ENCODE peak calls at places on chromosome X, in eight cellular contexts. U, L, X, Y, J, O, B and Q are unnamed samples.

GRCh38 chrX:119455264-119455663 is 13.0 kb upstream of the SLC25A5 start:
- DNase-seq in L (no peak), J (no peak), Y (no peak), X (no peak), U (no peak), B (peak; percentile 16), O (peak; percentile 69), Q (no peak)

GRCh38 chrX:44882635-44883034 is 9.6 kb downstream of the KDM6A start:
- DNase-seq in X (no peak), B (no peak), O (no peak), J (no peak), Y (no peak), L (no peak), U (no peak), Q (no peak)

GRCh38 chrX:45353462-45353861 is 152.8 kb upstream of the DIPK2B start:
- DNase-seq in L (no peak), O (no peak), B (no peak), Y (no peak), X (peak; percentile 19), J (no peak), U (no peak), Q (no peak)

GRCh38 chrX:118802857-118803256 is 20.8 kb upstream of the ZCCHC12 start:
- DNase-seq in B (no peak), O (peak; percentile 35), X (peak; percentile 80), J (no peak), U (no peak), Y (no peak), L (no peak), Q (no peak)

GRCh38 chrX:73965833-73966232 is 338.1 kb upstream of the ZCCHC13 start:
- DNase-seq in L (no peak), B (no peak), Y (no peak), X (no peak), U (no peak), O (no peak), J (no peak), Q (no peak)

GRCh38 chrX:13699183-13699826 is 10.4 kb downstream of the RAB9A start:
- DNase-seq in J (no peak), X (no peak), O (peak; percentile 23), U (peak; percentile 20), Y (no peak), B (no peak), L (no peak), Q (no peak)

GRCh38 chrX:119636419-119636818 is 30.2 kb upstream of the NKRF start:
- DNase-seq in X (no peak), Y (no peak), J (no peak), L (no peak), U (no peak), O (no peak), B (no peak), Q (peak; percentile 28)

GRCh38 chrX:44842555-44843317 is 1.1 kb upstream of the DUSP21 start:
- DNase-seq in Y (no peak), J (no peak), U (no peak), X (no peak), L (no peak), O (no peak), B (no peak), Q (no peak)

GRCh38 chrX:83469551-83469950 is 38.5 kb upstream of the POU3F4 start:
- DNase-seq in J (no peak), B (peak; percentile 4), O (peak; percentile 1), X (no peak), L (peak; percentile 17), U (peak; percentile 35), Y (no peak), Q (peak; percentile 3)

GRCh38 chrX:17968367-17968766 is 107.3 kb upstream of the RAI2 start:
- DNase-seq in Y (no peak), X (no peak), U (no peak), J (no peak), B (no peak), L (no peak), O (no peak), Q (no peak)

GRCh38 chrX:31459361-31459760 is 387.5 kb upstream of the FTHL17 start:
- DNase-seq in B (no peak), O (peak; percentile 35), X (peak; percentile 35), Y (no peak), U (no peak), J (no peak), L (no peak), Q (no peak)

GRCh38 chrX:10415704-10416001 is 204.7 kb downstream of the MID1 start:
- DNase-seq in U (no peak), J (no peak), L (no peak), X (peak; percentile 8), O (peak; percentile 51), Y (no peak), B (no peak), Q (no peak)

GRCh38 chrX:29024813-29025342 is 437.6 kb downstream of the IL1RAPL1 start:
- DNase-seq in X (peak; percentile 35), Y (no peak), U (no peak), O (peak; percentile 44), J (no peak), B (no peak), L (no peak), Q (no peak)

GRCh38 chrX:47361538-47362511 is 8.6 kb upstream of the ZNF157 start:
- DNase-seq in O (peak; percentile 95), U (peak; percentile 90), L (peak; percentile 36), B (peak; percentile 92), J (peak; percentile 85), X (peak; percentile 97), Y (peak; percentile 86), Q (peak; percentile 53)

GRCh38 chrX:3540105-3540504 is 173.3 kb downstream of the PRKX start:
- DNase-seq in O (no peak), J (no peak), Y (no peak), B (no peak), U (no peak), L (no peak), X (no peak), Q (no peak)

GRCh38 chrX:23385242-23385641 is 50.6 kb downstream of the PTCHD1 start:
- DNase-seq in B (no peak), X (no peak), J (no peak), U (no peak), L (no peak), Y (no peak), O (no peak), Q (peak; percentile 80)

GRCh38 chrX:16123222-16123786 is at the start of gene GRPR:
- DNase-seq in L (peak; percentile 81), Y (peak; percentile 57), X (peak; percentile 86), U (peak; percentile 80), B (peak; percentile 81), O (peak; percentile 92), J (peak; percentile 19), Q (peak; percentile 82)

GRCh38 chrX:9163153-9163790 is 129.3 kb upstream of the FAM9B start:
- DNase-seq in U (no peak), L (peak; percentile 41), J (no peak), O (peak; percentile 55), X (peak; percentile 12), Y (no peak), B (peak; percentile 54), Q (peak; percentile 73)

GRCh38 chrX:137032378-137032694 is 1.5 kb downstream of the GPR101 start:
- DNase-seq in U (no peak), Y (no peak), B (no peak), L (no peak), X (no peak), J (no peak), O (no peak), Q (no peak)
- H3K4me3 ChIP-seq in U (no peak overlapping the region), Y (peak overlapping the region; percentile 44), B (peak overlapping the region; percentile 25), L (peak overlapping the region; percentile 32), X (peak overlapping the region; percentile 39), J (peak overlapping the region; percentile 6), O (peak overlapping the region; percentile 41), Q (no peak overlapping the region)

DNA sequence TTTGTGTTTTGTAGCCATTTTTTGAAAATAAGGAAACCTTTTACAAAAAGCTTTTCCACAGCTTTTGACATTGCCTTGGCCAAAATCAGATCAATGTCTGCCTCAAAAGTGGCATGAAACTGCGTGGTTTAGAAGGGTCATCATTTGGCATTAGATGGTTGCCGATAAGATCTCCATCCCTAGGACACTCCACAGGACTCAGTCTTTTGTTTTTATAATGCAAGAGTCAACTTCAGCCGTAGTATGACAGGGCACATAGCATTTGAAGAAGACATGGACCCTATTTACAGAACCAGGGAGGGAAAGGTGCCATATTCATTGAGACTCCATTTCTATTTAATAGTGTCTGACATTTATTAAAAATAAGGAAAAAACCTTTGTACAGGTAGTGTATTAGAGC is 1.3 kb downstream of the RTL8A start:
- DNase-seq in X (no peak), U (no peak), J (no peak), Y (no peak), O (no peak), B (no peak), L (no peak), Q (no peak)
- H3K4me3 ChIP-seq in X (peak overlapping the region; percentile 30), U (no peak overlapping the region), J (peak overlapping the region; percentile 63), Y (no peak overlapping the region), O (no peak overlapping the region), B (peak overlapping the region; percentile 70), L (no peak overlapping the region), Q (peak overlapping the region; percentile 67)

GRCh38 chrX:107119281-107119680 is 659 bp upstream of the RBM41 start:
- DNase-seq in X (no peak), O (no peak), Y (no peak), L (no peak), J (no peak), B (no peak), U (no peak), Q (no peak)
- H3K4me3 ChIP-seq in X (no peak overlapping the region), O (peak overlapping the region; percentile 21), Y (no peak overlapping the region), L (peak overlapping the region; percentile 62), J (no peak overlapping the region), B (no peak overlapping the region), U (no peak overlapping the region), Q (no peak overlapping the region)

DNA sequence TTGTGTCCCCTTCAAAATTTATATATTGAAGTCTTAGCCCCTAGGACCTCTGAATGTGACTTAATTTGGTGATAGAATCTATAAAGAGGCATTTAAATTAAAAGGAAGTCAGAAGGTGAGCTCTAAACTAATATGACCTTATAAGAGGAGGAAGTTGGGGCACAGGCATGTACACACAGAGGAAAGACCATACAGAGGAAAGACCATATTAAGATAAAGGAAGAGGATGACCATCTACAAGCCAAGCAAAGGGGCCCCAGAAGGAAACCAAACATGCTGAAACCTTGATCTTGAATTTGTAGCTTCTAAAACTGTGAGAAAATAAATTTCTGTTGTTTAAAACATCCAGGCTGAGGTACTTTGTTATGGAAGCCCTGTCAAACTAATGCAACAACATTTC is 26.9 kb upstream of the CYBB start:
- DNase-seq in U (no peak), X (no peak), Y (no peak), J (no peak), B (no peak), O (no peak), L (no peak), Q (no peak)
- H3K4me3 ChIP-seq in U (no peak overlapping the region), X (no peak overlapping the region), Y (no peak overlapping the region), J (no peak overlapping the region), B (no peak overlapping the region), O (no peak overlapping the region), L (no peak overlapping the region), Q (no peak overlapping the region)

GRCh38 chrX:111123125-111123524 is 27.1 kb downstream of the PAK3 start:
- DNase-seq in X (no peak), O (no peak), B (no peak), J (no peak), U (no peak), Y (no peak), L (no peak), Q (no peak)
- H3K4me3 ChIP-seq in X (no peak overlapping the region), O (no peak overlapping the region), B (no peak overlapping the region), J (no peak overlapping the region), U (no peak overlapping the region), Y (no peak overlapping the region), L (no peak overlapping the region), Q (no peak overlapping the region)